ENCODE peak calls at places on chromosomes 5 and 9, in seven cellular contexts. R, G, O, K, A, D and I are unnamed samples. For H3K36me3 and H3K4me1, the result is how much of the 10 kb centered on the place peaks cover.

GRCh38 chr5:167869125-167869524 is 422.3 kb upstream of the WWC1 start:
- DNase-seq in K (no peak), D (no peak), G (no peak), A (no peak), R (no peak), O (no peak), I (no peak)

GRCh38 chr5:131790550-131790949 is 6.3 kb downstream of the FNIP1 start:
- DNase-seq in R (no peak), K (no peak), A (no peak), D (no peak), G (no peak), O (no peak), I (no peak)

GRCh38 chr5:66666778-66667177 is 70.6 kb downstream of the MAST4 start:
- DNase-seq in D (no peak), R (peak), A (peak), K (no peak), G (no peak), O (peak), I (peak)

GRCh38 chr5:94432499-94432898 is 185.9 kb downstream of the KIAA0825 start:
- DNase-seq in O (peak), A (no peak), K (no peak), R (no peak), D (peak), G (no peak), I (no peak)

GRCh38 chr5:7576023-7576715 is 180.2 kb downstream of the ADCY2 start:
- DNase-seq in D (no peak), A (no peak), G (no peak), R (no peak), K (no peak), O (no peak), I (no peak)

GRCh38 chr5:103232393-103232999 is 26.1 kb upstream of the MACIR start:
- DNase-seq in D (peak), O (peak), G (no peak), K (no peak), A (no peak), R (no peak), I (no peak)

GRCh38 chr5:15252331-15252730 is 247.6 kb upstream of the FBXL7 start:
- DNase-seq in K (no peak), A (no peak), R (no peak), G (no peak), O (no peak), D (no peak), I (no peak)

GRCh38 chr5:15069407-15069905 is 197.9 kb upstream of the ANKH start:
- DNase-seq in A (no peak), O (no peak), D (no peak), G (no peak), K (no peak), R (no peak), I (no peak)

GRCh38 chr5:179166886-179167841 is 107.0 kb downstream of the ZNF354C start:
- DNase-seq in G (no peak), D (peak), R (peak), O (peak), K (peak), A (peak), I (peak)

GRCh38 chr9:34603610-34604231 is 8.2 kb downstream of the RPP25L start:
- DNase-seq in O (peak), G (no peak), R (peak), K (peak), A (peak), D (peak), I (peak)

GRCh38 chr9:88076286-88077070 is 61.8 kb downstream of the SPATA31C2 start:
- DNase-seq in D (peak), A (peak), K (peak), R (peak), O (peak), G (no peak), I (peak)

GRCh38 chr5:73088026-73088425 is 32.3 kb upstream of the TMEM171 start:
- DNase-seq in K (no peak), A (no peak), R (no peak), D (no peak), O (no peak), G (no peak), I (no peak)

GRCh38 chr9:132509921-132510874 is 72.2 kb upstream of the BARHL1 start:
- DNase-seq in A (no peak), O (no peak), G (no peak), K (no peak), D (peak), R (peak), I (no peak)

GRCh38 chr9:137984520-137985257 is 107.1 kb downstream of the CACNA1B start:
- DNase-seq in D (no peak), G (no peak), O (no peak), R (no peak), A (no peak), K (no peak), I (no peak)

GRCh38 chr9:20207161-20207560 is 415.1 kb downstream of the MLLT3 start:
- DNase-seq in G (no peak), R (no peak), A (no peak), D (no peak), K (no peak), O (no peak), I (no peak)

GRCh38 chr5:145718956-145719355 is 116.2 kb downstream of the PRELID2 start:
- DNase-seq in A (no peak), O (no peak), G (no peak), R (no peak), D (peak), K (no peak), I (no peak)

GRCh38 chr5:91456928-91457571 is 73.9 kb upstream of the ARRDC3 start:
- DNase-seq in O (no peak), R (no peak), G (no peak), D (no peak), A (no peak), K (no peak), I (no peak)
- H3K4me3 ChIP-seq in O (no peak), R (no peak), G (no peak), D (no peak), A (no peak), K (no peak), I (no peak)

GRCh38 chr9:135810806-135811575 is 96.4 kb downstream of the CAMSAP1 start:
- DNase-seq in O (no peak), K (no peak), R (peak), D (no peak), A (no peak), G (no peak), I (peak)
- H3K36me3 ChIP-seq in O (under half), K (half or more), R (half or more), D (under half), A (under half), G (half or more), I (half or more)

DNA sequence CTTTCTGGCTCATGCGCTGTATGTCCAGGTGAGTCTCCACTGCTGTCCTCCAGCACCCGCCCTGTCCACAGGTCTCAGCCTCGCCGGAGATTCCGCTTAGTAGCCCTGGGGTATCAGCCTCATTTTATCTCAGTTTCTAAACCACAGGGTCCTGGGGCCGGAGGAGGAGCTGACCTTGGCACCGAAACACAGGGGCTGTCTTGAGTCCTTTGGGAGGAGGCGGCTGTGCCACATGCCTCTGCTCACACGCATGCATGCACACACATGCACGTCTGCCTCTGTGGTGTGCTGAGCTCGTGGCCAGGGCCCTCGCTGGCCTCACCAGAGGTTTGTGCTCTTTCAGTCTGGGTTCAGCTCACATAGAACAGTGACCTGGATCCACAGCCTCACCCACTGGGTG is 23.3 kb downstream of the TRIP13 start:
- DNase-seq in K (no peak), D (no peak), O (no peak), A (no peak), R (no peak), G (no peak), I (no peak)
- H3K4me1 ChIP-seq in K (under half), D (under half), O (under half), A (under half), R (under half), G (under half), I (under half)

GRCh38 chr9:127754761-127755557 is 19.9 kb upstream of the TOR2A start:
- DNase-seq in O (no peak), D (no peak), K (peak), G (no peak), R (no peak), A (no peak), I (no peak)
- H3K4me3 ChIP-seq in O (no peak), D (peak), K (peak), G (no peak), R (peak), A (peak), I (peak)

GRCh38 chr9:136231478-136232297 is 13.9 kb downstream of the QSOX2 start:
- DNase-seq in K (no peak), O (no peak), R (no peak), A (no peak), D (no peak), G (no peak), I (no peak)
- H3K36me3 ChIP-seq in K (under half), O (under half), R (under half), A (under half), D (under half), G (under half), I (under half)

GRCh38 chr5:149205625-149206523 is 64.6 kb downstream of the ABLIM3 start:
- DNase-seq in K (no peak), R (peak), D (peak), A (peak), O (peak), G (no peak), I (no peak)

GRCh38 chr5:149202910-149203451 is 61.7 kb downstream of the ABLIM3 start:
- DNase-seq in A (no peak), R (no peak), D (no peak), O (no peak), K (no peak), G (no peak), I (no peak)

GRCh38 chr5:149206524-149207141 is 65.0 kb upstream of the AFAP1L1 start:
- DNase-seq in K (no peak), O (no peak), G (no peak), D (peak), R (no peak), A (peak), I (no peak)

GRCh38 chr5:149201121-149201637 is 59.9 kb downstream of the ABLIM3 start:
- DNase-seq in K (no peak), G (no peak), D (no peak), R (no peak), A (no peak), O (no peak), I (no peak)

DNA sequence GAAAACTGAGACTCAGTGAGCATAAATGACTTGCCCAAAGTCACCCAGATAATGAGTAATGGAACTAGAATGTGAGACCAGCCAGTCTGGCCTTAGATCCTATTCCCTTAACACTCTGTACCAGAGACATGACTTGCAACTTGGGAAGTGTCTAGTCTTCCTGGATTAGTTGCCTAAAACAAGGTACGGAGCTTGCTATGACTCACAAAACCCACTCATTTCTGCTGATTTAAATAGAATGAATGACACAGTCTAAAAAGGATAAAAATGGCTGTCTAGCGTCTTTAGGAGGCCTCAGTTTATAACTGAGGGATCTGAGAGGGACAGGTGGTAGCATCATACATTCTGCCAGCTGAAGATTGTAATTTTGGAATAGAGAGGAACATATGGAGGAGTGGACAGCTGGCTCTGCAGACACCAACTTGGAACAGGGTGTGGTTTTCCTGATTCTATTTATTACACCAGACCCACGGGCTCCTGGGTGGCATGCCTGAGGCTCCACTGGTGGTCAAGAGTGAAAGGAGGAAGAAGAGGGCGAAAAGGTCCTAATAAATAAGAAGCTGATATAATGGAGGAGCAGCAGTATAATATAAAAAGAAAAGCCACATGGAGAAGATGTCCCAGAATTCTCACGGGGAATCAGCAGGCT is 62.7 kb downstream of the ABLIM3 start:
- DNase-seq in O (no peak), R (no peak), A (no peak), G (no peak), D (no peak), K (no peak), I (no peak)
- H3K4me1 ChIP-seq in O (under half), R (under half), A (half or more), G (under half), D (under half), K (under half), I (under half)

DNA sequence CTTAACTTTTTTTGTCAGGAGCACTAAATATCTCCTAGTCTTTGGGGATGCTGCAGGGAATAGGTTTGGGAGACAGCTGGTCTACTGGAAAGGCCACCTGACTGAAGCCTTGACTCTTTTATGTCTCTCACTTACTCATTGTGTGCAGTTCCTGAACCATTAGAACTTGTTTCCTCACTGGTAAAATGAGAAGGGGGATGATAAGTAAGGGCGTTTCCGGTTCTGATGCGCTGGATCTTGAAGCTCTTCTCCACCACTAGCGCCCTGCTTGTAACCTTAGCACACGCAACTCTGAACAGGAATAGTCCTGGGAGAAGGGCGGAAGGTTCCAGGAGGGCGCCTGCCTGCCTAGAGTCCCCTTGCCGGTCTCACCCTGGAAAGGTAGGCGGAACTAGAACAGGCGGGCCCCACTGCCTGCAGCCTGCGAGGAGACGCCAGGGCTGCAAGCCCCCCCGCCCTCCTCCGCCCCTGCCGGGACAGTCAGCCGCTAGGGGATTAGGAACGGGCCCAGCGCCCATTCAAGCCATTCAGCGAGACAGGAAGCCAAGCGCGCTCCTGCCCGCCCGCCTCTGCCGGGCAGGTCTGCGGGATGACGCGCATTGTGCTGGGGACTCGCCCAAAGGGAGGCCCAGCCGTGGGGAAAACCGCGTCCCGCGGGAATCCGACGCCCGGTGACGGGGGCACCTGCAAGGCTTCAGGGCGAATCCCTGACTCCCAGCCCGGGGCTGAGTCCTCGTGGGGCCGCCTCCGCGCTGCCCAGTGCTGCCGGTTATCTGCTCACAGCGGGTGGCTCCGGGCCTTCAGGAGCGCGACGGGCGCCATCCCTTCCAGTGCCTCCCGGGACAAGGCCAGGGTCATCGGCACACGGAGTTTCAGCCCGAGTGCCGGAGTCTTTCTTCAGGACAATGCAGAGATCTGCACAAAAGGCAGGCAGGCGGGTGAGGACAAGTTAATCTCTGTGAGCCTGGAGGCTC is 44.0 kb upstream of the XPA start:
- DNase-seq in R (peak), O (peak), G (no peak), A (peak), D (peak), K (peak), I (peak)
- H3K4me3 ChIP-seq in R (peak), O (no peak), G (peak), A (peak), D (peak), K (peak), I (peak)

DNA sequence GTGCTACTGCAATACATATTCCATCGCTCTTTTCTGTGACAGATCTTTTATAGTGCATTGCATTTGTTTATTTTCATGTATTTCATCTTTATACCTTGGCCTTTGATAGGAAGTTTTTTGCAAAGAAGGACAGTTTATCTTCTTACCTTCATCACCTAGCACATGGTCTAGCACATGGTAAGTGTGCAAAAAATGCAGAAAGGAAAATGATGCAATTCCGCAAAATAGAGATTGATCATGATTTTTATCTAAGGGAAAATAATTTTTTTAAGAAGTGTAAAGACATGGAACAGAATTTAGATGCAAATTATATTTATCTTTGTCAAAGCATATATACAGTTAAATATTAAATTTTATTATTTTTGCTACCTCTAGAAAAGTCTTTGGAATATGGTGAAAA is 19.2 kb upstream of the NIM1K start:
- DNase-seq in K (no peak), O (no peak), R (no peak), A (no peak), G (no peak), D (no peak), I (no peak)
- H3K36me3 ChIP-seq in K (under half), O (under half), R (under half), A (under half), G (half or more), D (under half), I (under half)

GRCh38 chr5:55989860-55990259 is 4.9 kb downstream of the IL6ST start:
- DNase-seq in A (no peak), R (no peak), O (no peak), D (no peak), G (no peak), K (no peak), I (no peak)
- H3K4me1 ChIP-seq in A (half or more), R (half or more), O (under half), D (under half), G (under half), K (under half), I (under half)